ENCODE peak calls at places on chromosomes 1 and 21, in five cellular contexts. B is GM12891, H is K562, W is GM12878, R is H1. X is an unnamed sample.

GRCh38 chr1:25476186-25477097 is 45.7 kb downstream of the MACO1 start:
- DNase-seq in R (no peak), W (peak), B (no peak), H (no peak), X (no peak)

GRCh38 chr21:39221282-39221996 is 38.2 kb upstream of the PSMG1 start:
- DNase-seq in H (no peak), B (no peak), W (no peak), R (no peak), X (no peak)

GRCh38 chr1:167219194-167219593 is 1.5 kb upstream of the POU2F1 start:
- DNase-seq in B (no peak), W (no peak), H (no peak), R (no peak), X (no peak)

GRCh38 chr21:33642896-33643657 is 776 bp downstream of the ITSN1 start:
- DNase-seq in W (no peak), R (no peak), B (no peak), H (peak), X (peak)

GRCh38 chr1:235402457-235403200 is 35.4 kb downstream of the TBCE start:
- DNase-seq in H (no peak), W (no peak), B (no peak), R (no peak), X (no peak)

GRCh38 chr1:85495556-85495955 is 30.6 kb upstream of the DDAH1 start:
- DNase-seq in H (no peak), B (no peak), W (no peak), R (no peak), X (no peak)

GRCh38 chr1:89936694-89937093 is 58.2 kb upstream of the ZNF326 start:
- DNase-seq in H (no peak), W (no peak), B (no peak), R (no peak), X (no peak)

GRCh38 chr1:47527653-47528272 is 89.9 kb downstream of the FOXD2 start:
- DNase-seq in W (no peak), B (no peak), H (peak), R (no peak), X (no peak)

GRCh38 chr1:94314222-94314858 is 77.0 kb upstream of the ARHGAP29 start:
- DNase-seq in B (no peak), H (no peak), R (no peak), W (no peak), X (no peak)

GRCh38 chr21:15127437-15127836 is 62.6 kb upstream of the NRIP1 start:
- DNase-seq in R (no peak), B (no peak), W (no peak), H (no peak), X (no peak)

GRCh38 chr1:3029481-3029961 is 8.3 kb downstream of the ACTRT2 start:
- DNase-seq in W (no peak), B (no peak), R (no peak), H (no peak), X (no peak)

DNA sequence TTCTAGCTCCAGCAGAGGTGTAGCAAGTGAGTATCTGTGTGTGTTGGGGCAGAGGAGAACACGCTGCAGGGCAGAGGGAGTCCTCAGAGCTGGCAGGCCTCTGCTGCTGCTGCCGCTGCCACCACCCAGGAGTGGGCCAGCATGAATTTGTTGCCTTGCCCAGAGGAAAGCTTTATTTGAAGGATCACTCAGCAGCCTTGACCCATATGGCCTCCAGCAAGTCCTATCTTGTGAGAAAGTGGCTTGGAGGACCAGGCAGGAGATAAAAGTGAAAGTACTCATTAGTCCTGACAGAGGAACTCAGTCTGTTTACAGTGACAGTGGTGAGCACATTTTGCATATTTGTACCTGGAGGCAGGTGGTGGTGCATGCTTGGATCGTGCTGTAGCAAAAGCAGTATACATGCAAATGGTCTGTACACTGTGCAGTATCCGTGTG is 3.1 kb downstream of the TRAF5 start:
- DNase-seq in R (no peak), H (no peak), W (no peak), B (no peak), X (no peak)
- TF ChIP-seq POLR2AphosphoS5 in R (no peak), H (no peak), W (no peak), B (no peak), X (no peak)

DNA sequence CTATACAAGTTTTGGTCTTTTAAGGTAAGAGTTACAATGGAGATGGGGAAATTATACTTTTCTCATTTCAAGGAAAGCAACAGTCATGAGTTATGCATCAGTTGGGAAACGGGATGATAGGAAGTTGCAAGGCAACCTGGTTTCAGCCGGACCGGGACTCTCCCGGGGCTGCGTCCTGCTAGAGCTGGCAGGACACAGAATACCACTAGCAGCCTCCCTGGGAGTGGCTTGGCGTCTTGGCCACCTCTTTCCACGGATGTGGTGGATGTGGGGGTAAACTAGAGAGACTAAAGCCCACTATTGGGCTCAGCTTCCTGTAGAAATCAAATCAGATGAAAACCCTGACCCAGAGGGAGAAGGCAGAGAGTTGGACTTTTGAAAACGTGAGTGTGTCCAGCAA is 71.9 kb downstream of the ADARB1 start:
- DNase-seq in R (no peak), H (no peak), B (no peak), W (no peak), X (no peak)
- TF ChIP-seq TAF1 in R (no peak), H (no peak), B (no peak), W (no peak), X (no peak)

DNA sequence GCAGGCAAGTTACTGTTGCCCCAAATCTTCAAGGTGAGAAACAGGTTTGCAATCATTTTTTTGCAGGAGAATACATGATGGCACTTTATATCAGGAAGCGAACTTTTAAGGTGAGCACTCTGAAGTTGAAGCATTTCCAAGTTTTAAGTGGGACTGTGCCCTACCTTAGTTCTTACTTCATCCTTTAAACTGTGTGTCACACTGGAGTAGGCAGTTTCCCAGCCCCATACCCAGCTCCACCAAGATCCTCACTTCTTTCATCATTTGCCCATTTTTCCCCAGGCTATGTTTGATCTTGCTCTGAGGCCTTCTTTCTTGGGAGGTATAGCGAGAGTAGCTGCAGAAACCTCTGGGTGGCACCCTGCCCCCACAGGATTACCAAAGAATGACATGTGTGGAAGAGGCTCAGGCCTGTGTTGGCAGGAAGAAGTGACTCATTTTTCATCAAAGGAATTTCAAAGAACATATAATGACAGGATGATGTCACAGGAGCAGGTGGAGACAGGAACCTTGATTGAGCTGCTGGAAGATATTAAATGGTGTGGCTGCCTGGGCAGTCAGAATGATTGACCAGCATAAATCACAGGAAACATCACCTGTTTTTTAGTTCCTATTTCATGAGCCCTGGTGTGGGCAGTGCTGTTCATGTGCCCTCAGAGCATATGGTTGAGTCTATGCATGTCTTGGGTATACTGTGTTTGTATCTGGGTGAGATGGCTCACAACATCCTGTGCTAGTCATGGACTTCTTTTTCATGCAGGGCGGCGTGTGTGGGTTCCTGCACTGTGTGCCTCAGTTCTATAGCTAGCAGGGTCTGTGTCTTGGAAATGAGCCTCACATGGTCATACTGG is 20.8 kb upstream of the MACF1 start:
- DNase-seq in W (no peak), R (no peak), H (peak), B (no peak), X (no peak)
- TF ChIP-seq POLR2A in W (no peak), R (no peak), H (no peak), B (no peak), X (no peak)

GRCh38 chr1:232421143-232421796 is 208.7 kb downstream of the SIPA1L2 start:
- DNase-seq in H (no peak), W (no peak), R (no peak), B (no peak), X (no peak)

GRCh38 chr1:232425421-232425820 is 204.5 kb downstream of the SIPA1L2 start:
- DNase-seq in H (no peak), R (no peak), B (no peak), W (no peak), X (no peak)

GRCh38 chr1:232422098-232422497 is 207.8 kb downstream of the SIPA1L2 start:
- DNase-seq in H (no peak), R (no peak), W (no peak), B (no peak), X (no peak)

GRCh38 chr1:232423591-232423990 is 206.3 kb downstream of the SIPA1L2 start:
- DNase-seq in R (no peak), W (no peak), H (no peak), B (no peak), X (no peak)

DNA sequence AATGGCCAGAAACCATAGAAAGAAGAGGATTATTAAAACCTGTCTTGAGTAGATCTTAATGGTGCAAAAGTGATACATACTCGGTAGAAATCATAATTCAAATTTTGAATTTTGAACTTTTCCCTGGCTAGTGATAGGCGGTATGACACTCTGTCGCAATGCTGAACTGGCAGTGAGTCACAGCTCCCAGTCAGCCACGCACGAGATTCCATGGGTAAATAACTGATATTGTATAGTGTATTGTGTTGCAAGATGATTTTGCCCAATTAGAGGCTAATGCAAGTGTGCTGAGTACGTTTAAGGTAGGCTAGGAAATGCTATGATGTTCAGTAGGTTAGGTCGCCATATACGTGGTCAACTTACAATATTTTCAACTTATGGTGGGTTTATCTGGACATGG is 207.0 kb downstream of the SIPA1L2 start:
- DNase-seq in R (no peak), B (no peak), H (no peak), W (no peak), X (no peak)
- TF ChIP-seq POLR2AphosphoS5 in R (no peak), B (no peak), H (no peak), W (no peak), X (no peak)

GRCh38 chr1:204651843-204652421 is 33.6 kb downstream of the LRRN2 start:
- DNase-seq in B (no peak), R (peak), W (no peak), H (no peak), X (no peak)
- TF ChIP-seq TAF1 in B (no peak), R (no peak), W (no peak), H (no peak), X (no peak)

GRCh38 chr1:115829947-115830346 is 11.0 kb downstream of the NHLH2 start:
- DNase-seq in R (no peak), H (no peak), B (no peak), W (no peak), X (no peak)

GRCh38 chr1:115828101-115829022 is 12.6 kb downstream of the NHLH2 start:
- DNase-seq in H (peak), B (no peak), R (no peak), W (no peak), X (no peak)

GRCh38 chr1:115830963-115831362 is 10.0 kb downstream of the NHLH2 start:
- DNase-seq in H (no peak), R (no peak), W (no peak), B (no peak), X (no peak)

GRCh38 chr1:115827452-115827851 is 13.5 kb downstream of the NHLH2 start:
- DNase-seq in B (no peak), H (no peak), R (no peak), W (no peak), X (no peak)

GRCh38 chr1:115829023-115829674 is 11.8 kb downstream of the NHLH2 start:
- DNase-seq in B (no peak), R (no peak), W (no peak), H (peak), X (no peak)
- TF ChIP-seq POLR2A in B (no peak), R (no peak), W (no peak), H (no peak), X (no peak)

GRCh38 chr1:27659497-27660299 is 12.3 kb downstream of the IFI6 start:
- DNase-seq in W (peak), R (no peak), B (peak), H (peak), X (peak)
- TF ChIP-seq POLR2AphosphoS5 in W (peak), R (peak), B (peak), H (peak), X (peak)

GRCh38 chr1:12586171-12586942 is 31.7 kb downstream of the DHRS3 start:
- DNase-seq in W (no peak), R (no peak), B (no peak), H (no peak), X (no peak)

GRCh38 chr1:12585536-12585935 is 32.5 kb downstream of the DHRS3 start:
- DNase-seq in R (no peak), B (no peak), W (no peak), H (no peak), X (no peak)

GRCh38 chr1:12588695-12589094 is 29.3 kb downstream of the DHRS3 start:
- DNase-seq in R (no peak), W (no peak), H (no peak), B (no peak), X (no peak)

GRCh38 chr1:12584900-12585525 is 33.0 kb downstream of the DHRS3 start:
- DNase-seq in B (no peak), W (no peak), R (no peak), H (no peak), X (no peak)

DNA sequence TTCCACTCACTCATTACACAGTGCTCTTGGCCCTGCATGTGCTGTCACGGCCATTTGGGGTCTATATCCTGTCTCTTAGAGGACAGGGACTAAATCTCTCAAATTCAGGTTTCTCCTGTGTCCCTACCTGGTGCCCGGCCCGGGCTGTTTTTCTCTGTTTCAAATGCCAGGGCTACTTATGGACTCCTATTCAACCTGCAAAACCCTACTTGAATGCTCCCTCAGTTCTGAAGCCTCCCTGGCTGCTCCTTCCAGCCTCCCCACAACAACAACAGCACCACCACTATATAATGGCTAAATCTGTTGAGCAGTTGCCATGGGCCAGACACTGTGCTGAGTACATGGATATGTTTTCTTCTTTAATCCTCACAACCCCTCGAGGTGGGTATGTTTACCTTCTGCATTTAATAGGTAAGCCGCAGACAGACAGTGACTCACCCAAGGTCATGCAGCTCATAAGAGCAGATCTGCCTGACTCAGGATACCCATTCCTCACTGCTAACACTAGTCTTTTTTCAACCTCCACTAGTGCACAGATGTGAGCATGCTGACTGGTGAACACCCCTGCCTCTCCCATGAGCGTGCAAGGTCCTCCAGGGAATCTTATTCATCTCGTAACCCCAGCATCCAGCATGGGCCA is 29.9 kb downstream of the DHRS3 start:
- DNase-seq in H (no peak), R (no peak), B (no peak), W (no peak), X (no peak)
- TF ChIP-seq TAF1 in H (no peak), R (no peak), B (no peak), W (no peak), X (no peak)

GRCh38 chr1:56450004-56450666 is 129.2 kb downstream of the PLPP3 start:
- DNase-seq in R (no peak), B (no peak), W (no peak), H (no peak), X (no peak)

GRCh38 chr1:56452027-56453011 is 127.0 kb downstream of the PLPP3 start:
- DNase-seq in H (no peak), R (no peak), W (no peak), B (no peak), X (no peak)

GRCh38 chr1:56451491-56451890 is 127.9 kb downstream of the PLPP3 start:
- DNase-seq in H (no peak), W (no peak), B (no peak), R (no peak), X (no peak)

GRCh38 chr1:56453722-56454078 is 125.7 kb downstream of the PLPP3 start:
- DNase-seq in W (no peak), B (no peak), R (no peak), H (no peak), X (no peak)

GRCh38 chr1:56453016-56453721 is 126.2 kb downstream of the PLPP3 start:
- DNase-seq in W (no peak), R (no peak), B (no peak), H (no peak), X (no peak)
- TF ChIP-seq POLR2A in W (no peak), R (no peak), B (no peak), H (no peak), X (no peak)

GRCh38 chr1:86994061-86994460 is 79.6 kb downstream of the HS2ST1 start:
- DNase-seq in R (no peak), W (no peak), B (no peak), H (no peak), X (no peak)
- TF ChIP-seq POLR2AphosphoS5 in R (no peak), W (no peak), B (no peak), H (no peak), X (no peak)